ENCODE peak calls at places on chromosomes 13 and 19, in nine cellular contexts. One of them, this sample, is unnamed.

GRCh38 chr19:54209748-54210494 is 9.3 kb downstream of the RPS9 start:
- DNase-seq in NCI-H2029 treated with DMSO at 0.1 percent for 48 hours: peak
- DNase-seq in mesendoderm: peak
- DNase-seq in Daoy: peak
- DNase-seq in Caco-2: peak
- DNase-seq in MCF 10A: peak
- DNase-seq in fibroblast of mammary gland: peak
- DNase-seq in lung: peak
- DNase-seq in fibroblast of the aortic adventitia: peak
- DNase-seq in this sample: peak

GRCh38 chr19:15340086-15340485 is 7.7 kb upstream of the BRD4 start:
- DNase-seq in NCI-H2029 treated with DMSO at 0.1 percent for 48 hours: no peak
- DNase-seq in lung: no peak
- DNase-seq in fibroblast of mammary gland: no peak
- DNase-seq in Daoy: no peak
- DNase-seq in Caco-2: no peak
- DNase-seq in MCF 10A: no peak
- DNase-seq in fibroblast of the aortic adventitia: no peak
- DNase-seq in mesendoderm: no peak
- DNase-seq in this sample: no peak

GRCh38 chr19:38852231-38853044 is 2.7 kb upstream of the HNRNPL start:
- DNase-seq in lung: peak
- DNase-seq in MCF 10A: peak
- DNase-seq in fibroblast of mammary gland: peak
- DNase-seq in Daoy: peak
- DNase-seq in fibroblast of the aortic adventitia: peak
- DNase-seq in NCI-H2029 treated with DMSO at 0.1 percent for 48 hours: no peak
- DNase-seq in Caco-2: peak
- DNase-seq in mesendoderm: peak
- DNase-seq in this sample: no peak

GRCh38 chr19:47124937-47125668 is 5.5 kb upstream of the SAE1 start:
- DNase-seq in lung: no peak
- DNase-seq in Caco-2: peak
- DNase-seq in MCF 10A: peak
- DNase-seq in mesendoderm: peak
- DNase-seq in NCI-H2029 treated with DMSO at 0.1 percent for 48 hours: peak
- DNase-seq in fibroblast of mammary gland: peak
- DNase-seq in fibroblast of the aortic adventitia: peak
- DNase-seq in Daoy: peak
- DNase-seq in this sample: peak

GRCh38 chr19:56141416-56141992 is 417 bp downstream of the ZNF444 start:
- DNase-seq in fibroblast of the aortic adventitia: no peak
- DNase-seq in fibroblast of mammary gland: no peak
- DNase-seq in MCF 10A: no peak
- DNase-seq in Daoy: no peak
- DNase-seq in NCI-H2029 treated with DMSO at 0.1 percent for 48 hours: no peak
- DNase-seq in mesendoderm: peak
- DNase-seq in lung: no peak
- DNase-seq in Caco-2: peak
- DNase-seq in this sample: no peak

GRCh38 chr19:55255618-55256423 is 3.0 kb downstream of the PPP6R1 start:
- DNase-seq in Daoy: peak
- DNase-seq in fibroblast of the aortic adventitia: peak
- DNase-seq in mesendoderm: no peak
- DNase-seq in NCI-H2029 treated with DMSO at 0.1 percent for 48 hours: no peak
- DNase-seq in fibroblast of mammary gland: peak
- DNase-seq in MCF 10A: peak
- DNase-seq in lung: no peak
- DNase-seq in Caco-2: no peak
- DNase-seq in this sample: peak

GRCh38 chr13:110712081-110712848 is 1.2 kb upstream of the ING1 start:
- DNase-seq in Daoy: peak
- DNase-seq in fibroblast of the aortic adventitia: peak
- DNase-seq in NCI-H2029 treated with DMSO at 0.1 percent for 48 hours: peak
- DNase-seq in fibroblast of mammary gland: peak
- DNase-seq in lung: peak
- DNase-seq in Caco-2: peak
- DNase-seq in MCF 10A: peak
- DNase-seq in mesendoderm: peak
- DNase-seq in this sample: peak

GRCh38 chr19:48962849-48963165 is 2.3 kb upstream of the FTL start:
- DNase-seq in mesendoderm: no peak
- DNase-seq in fibroblast of mammary gland: no peak
- DNase-seq in lung: no peak
- DNase-seq in fibroblast of the aortic adventitia: no peak
- DNase-seq in Daoy: no peak
- DNase-seq in Caco-2: no peak
- DNase-seq in NCI-H2029 treated with DMSO at 0.1 percent for 48 hours: no peak
- DNase-seq in MCF 10A: no peak
- DNase-seq in this sample: no peak

GRCh38 chr19:4555657-4556561 is 3.6 kb downstream of the SEMA6B start:
- DNase-seq in Caco-2: peak
- DNase-seq in mesendoderm: peak
- DNase-seq in fibroblast of mammary gland: no peak
- DNase-seq in Daoy: no peak
- DNase-seq in MCF 10A: peak
- DNase-seq in fibroblast of the aortic adventitia: no peak
- DNase-seq in lung: no peak
- DNase-seq in NCI-H2029 treated with DMSO at 0.1 percent for 48 hours: no peak
- DNase-seq in this sample: no peak

GRCh38 chr19:5484398-5485285 is 29.4 kb downstream of the ZNRF4 start:
- DNase-seq in Caco-2: no peak
- DNase-seq in MCF 10A: no peak
- DNase-seq in lung: no peak
- DNase-seq in mesendoderm: peak
- DNase-seq in fibroblast of the aortic adventitia: no peak
- DNase-seq in fibroblast of mammary gland: no peak
- DNase-seq in NCI-H2029 treated with DMSO at 0.1 percent for 48 hours: no peak
- DNase-seq in Daoy: peak
- DNase-seq in this sample: no peak

GRCh38 chr13:110110783-110111182 is 196.2 kb downstream of the COL4A1 start:
- DNase-seq in mesendoderm: no peak
- DNase-seq in fibroblast of the aortic adventitia: no peak
- DNase-seq in fibroblast of mammary gland: no peak
- DNase-seq in Daoy: no peak
- DNase-seq in lung: no peak
- DNase-seq in Caco-2: no peak
- DNase-seq in NCI-H2029 treated with DMSO at 0.1 percent for 48 hours: no peak
- DNase-seq in MCF 10A: no peak
- DNase-seq in this sample: no peak

GRCh38 chr13:26949701-26950345 is 189.2 kb upstream of the GPR12 start:
- DNase-seq in mesendoderm: no peak
- DNase-seq in NCI-H2029 treated with DMSO at 0.1 percent for 48 hours: no peak
- DNase-seq in Daoy: no peak
- DNase-seq in lung: no peak
- DNase-seq in fibroblast of mammary gland: no peak
- DNase-seq in Caco-2: no peak
- DNase-seq in fibroblast of the aortic adventitia: no peak
- DNase-seq in MCF 10A: no peak
- DNase-seq in this sample: no peak

GRCh38 chr13:65292488-65292901 is 1937.6 kb downstream of the PCDH9 start:
- DNase-seq in fibroblast of mammary gland: peak
- DNase-seq in mesendoderm: peak
- DNase-seq in Caco-2: peak
- DNase-seq in NCI-H2029 treated with DMSO at 0.1 percent for 48 hours: no peak
- DNase-seq in MCF 10A: peak
- DNase-seq in fibroblast of the aortic adventitia: peak
- DNase-seq in Daoy: no peak
- DNase-seq in lung: no peak
- DNase-seq in this sample: peak

GRCh38 chr13:110161112-110161897 is 145.7 kb downstream of the COL4A1 start:
- DNase-seq in NCI-H2029 treated with DMSO at 0.1 percent for 48 hours: no peak
- DNase-seq in lung: no peak
- DNase-seq in Caco-2: no peak
- DNase-seq in mesendoderm: no peak
- DNase-seq in MCF 10A: no peak
- DNase-seq in Daoy: no peak
- DNase-seq in fibroblast of mammary gland: no peak
- DNase-seq in fibroblast of the aortic adventitia: no peak
- DNase-seq in this sample: no peak

GRCh38 chr13:28248080-28248479 is 109.7 kb downstream of the PAN3 start:
- DNase-seq in fibroblast of mammary gland: no peak
- DNase-seq in fibroblast of the aortic adventitia: no peak
- DNase-seq in Daoy: no peak
- DNase-seq in NCI-H2029 treated with DMSO at 0.1 percent for 48 hours: no peak
- DNase-seq in MCF 10A: no peak
- DNase-seq in lung: no peak
- DNase-seq in mesendoderm: no peak
- DNase-seq in Caco-2: no peak
- DNase-seq in this sample: no peak

GRCh38 chr13:112661291-112661690 is 28.5 kb upstream of the ATP11A start:
- DNase-seq in fibroblast of mammary gland: no peak
- DNase-seq in lung: no peak
- DNase-seq in mesendoderm: no peak
- DNase-seq in fibroblast of the aortic adventitia: no peak
- DNase-seq in Caco-2: no peak
- DNase-seq in NCI-H2029 treated with DMSO at 0.1 percent for 48 hours: no peak
- DNase-seq in Daoy: no peak
- DNase-seq in MCF 10A: no peak
- DNase-seq in this sample: no peak

GRCh38 chr19:52070496-52070895 is 21.9 kb upstream of the ZNF432 start:
- DNase-seq in Caco-2: no peak
- DNase-seq in NCI-H2029 treated with DMSO at 0.1 percent for 48 hours: no peak
- DNase-seq in fibroblast of mammary gland: peak
- DNase-seq in mesendoderm: no peak
- DNase-seq in fibroblast of the aortic adventitia: peak
- DNase-seq in MCF 10A: no peak
- DNase-seq in lung: no peak
- DNase-seq in Daoy: peak
- DNase-seq in this sample: peak

GRCh38 chr13:82747331-82747730 is 1134.9 kb downstream of the SLITRK1 start:
- DNase-seq in lung: no peak
- DNase-seq in fibroblast of mammary gland: peak
- DNase-seq in MCF 10A: no peak
- DNase-seq in Caco-2: no peak
- DNase-seq in Daoy: no peak
- DNase-seq in NCI-H2029 treated with DMSO at 0.1 percent for 48 hours: no peak
- DNase-seq in mesendoderm: peak
- DNase-seq in fibroblast of the aortic adventitia: peak
- DNase-seq in this sample: no peak

GRCh38 chr19:39152066-39152465 is 26.5 kb downstream of the PAK4 start:
- DNase-seq in Caco-2: no peak
- DNase-seq in MCF 10A: peak
- DNase-seq in lung: no peak
- DNase-seq in NCI-H2029 treated with DMSO at 0.1 percent for 48 hours: no peak
- DNase-seq in fibroblast of the aortic adventitia: no peak
- DNase-seq in mesendoderm: no peak
- DNase-seq in Daoy: no peak
- DNase-seq in fibroblast of mammary gland: peak
- DNase-seq in this sample: no peak

GRCh38 chr19:17751103-17751911 is at the start of gene FCHO1:
- DNase-seq in NCI-H2029 treated with DMSO at 0.1 percent for 48 hours: no peak
- DNase-seq in MCF 10A: no peak
- DNase-seq in Daoy: peak
- DNase-seq in mesendoderm: no peak
- DNase-seq in fibroblast of mammary gland: no peak
- DNase-seq in lung: no peak
- DNase-seq in fibroblast of the aortic adventitia: no peak
- DNase-seq in Caco-2: no peak
- DNase-seq in this sample: no peak

GRCh38 chr13:102983496-102983895 is 82.7 kb downstream of the SLC10A2 start:
- DNase-seq in fibroblast of the aortic adventitia: no peak
- DNase-seq in NCI-H2029 treated with DMSO at 0.1 percent for 48 hours: no peak
- DNase-seq in lung: no peak
- DNase-seq in fibroblast of mammary gland: peak
- DNase-seq in Caco-2: no peak
- DNase-seq in MCF 10A: no peak
- DNase-seq in Daoy: peak
- DNase-seq in mesendoderm: no peak
- DNase-seq in this sample: peak

GRCh38 chr13:29702912-29703351 is 107.4 kb upstream of the SLC7A1 start:
- DNase-seq in fibroblast of mammary gland: peak
- DNase-seq in Daoy: peak
- DNase-seq in lung: no peak
- DNase-seq in NCI-H2029 treated with DMSO at 0.1 percent for 48 hours: no peak
- DNase-seq in MCF 10A: peak
- DNase-seq in fibroblast of the aortic adventitia: peak
- DNase-seq in Caco-2: no peak
- DNase-seq in mesendoderm: peak
- DNase-seq in this sample: peak

GRCh38 chr19:7415163-7415856 is 66.6 kb downstream of the ARHGEF18 start:
- DNase-seq in lung: peak
- DNase-seq in fibroblast of mammary gland: peak
- DNase-seq in NCI-H2029 treated with DMSO at 0.1 percent for 48 hours: peak
- DNase-seq in fibroblast of the aortic adventitia: peak
- DNase-seq in Daoy: peak
- DNase-seq in MCF 10A: no peak
- DNase-seq in mesendoderm: no peak
- DNase-seq in Caco-2: no peak
- DNase-seq in this sample: no peak

GRCh38 chr19:7293795-7294570 is at the start of gene INSR:
- DNase-seq in Caco-2: peak
- DNase-seq in Daoy: peak
- DNase-seq in fibroblast of the aortic adventitia: peak
- DNase-seq in lung: peak
- DNase-seq in fibroblast of mammary gland: peak
- DNase-seq in MCF 10A: peak
- DNase-seq in NCI-H2029 treated with DMSO at 0.1 percent for 48 hours: peak
- DNase-seq in mesendoderm: peak
- DNase-seq in this sample: peak

This sample was measured in NCI-H226.